ENCODE peak calls at places on chromosomes 11 and 22, in six cellular contexts. One of them, this sample, is unnamed.

GRCh38 chr22:20237480-20238440 is 30.4 kb downstream of the RTN4R start:
- DNase-seq in CD8-positive, alpha-beta memory T cell: peak; percentile 34
- DNase-seq in endothelial cell: no peak
- DNase-seq in DMS 273 treated with DMSO at 0.1 percent for 48 hours: no peak
- DNase-seq in AG09319: no peak
- DNase-seq in tibial nerve: no peak
- DNase-seq in this sample: no peak

GRCh38 chr11:119726585-119727522 is 2.1 kb downstream of the NECTIN1 start:
- DNase-seq in AG09319: no peak
- DNase-seq in tibial nerve: no peak
- DNase-seq in CD8-positive, alpha-beta memory T cell: no peak
- DNase-seq in DMS 273 treated with DMSO at 0.1 percent for 48 hours: no peak
- DNase-seq in endothelial cell: no peak
- DNase-seq in this sample: no peak

GRCh38 chr11:12963789-12964536 is 45.2 kb upstream of the RASSF10 start:
- DNase-seq in CD8-positive, alpha-beta memory T cell: peak; percentile 17
- DNase-seq in DMS 273 treated with DMSO at 0.1 percent for 48 hours: no peak
- DNase-seq in AG09319: no peak
- DNase-seq in tibial nerve: peak; percentile 32
- DNase-seq in endothelial cell: peak; percentile 87
- DNase-seq in this sample: no peak

GRCh38 chr11:43853766-43854165 is 26.9 kb upstream of the ALKBH3 start:
- DNase-seq in CD8-positive, alpha-beta memory T cell: no peak
- DNase-seq in DMS 273 treated with DMSO at 0.1 percent for 48 hours: no peak
- DNase-seq in endothelial cell: no peak
- DNase-seq in tibial nerve: no peak
- DNase-seq in AG09319: no peak
- DNase-seq in this sample: no peak

GRCh38 chr22:43090130-43090789 is 1.1 kb upstream of the TTLL1 start:
- DNase-seq in CD8-positive, alpha-beta memory T cell: no peak
- DNase-seq in AG09319: peak; percentile 57
- DNase-seq in tibial nerve: no peak
- DNase-seq in DMS 273 treated with DMSO at 0.1 percent for 48 hours: peak; percentile 71
- DNase-seq in endothelial cell: peak; percentile 18
- DNase-seq in this sample: peak; percentile 8

GRCh38 chr11:69542314-69543168 is 61.1 kb downstream of the LINC01488 start:
- DNase-seq in endothelial cell: no peak
- DNase-seq in tibial nerve: no peak
- DNase-seq in AG09319: no peak
- DNase-seq in CD8-positive, alpha-beta memory T cell: no peak
- DNase-seq in DMS 273 treated with DMSO at 0.1 percent for 48 hours: no peak
- DNase-seq in this sample: no peak

GRCh38 chr11:2442554-2442953 is 1.8 kb downstream of the TRPM5 start:
- DNase-seq in CD8-positive, alpha-beta memory T cell: no peak
- DNase-seq in AG09319: no peak
- DNase-seq in endothelial cell: no peak
- DNase-seq in tibial nerve: no peak
- DNase-seq in DMS 273 treated with DMSO at 0.1 percent for 48 hours: no peak
- DNase-seq in this sample: no peak

GRCh38 chr11:76838422-76839068 is 22.2 kb upstream of the ACER3 start:
- DNase-seq in tibial nerve: no peak
- DNase-seq in endothelial cell: peak; percentile 56
- DNase-seq in DMS 273 treated with DMSO at 0.1 percent for 48 hours: no peak
- DNase-seq in AG09319: no peak
- DNase-seq in CD8-positive, alpha-beta memory T cell: no peak
- DNase-seq in this sample: no peak

GRCh38 chr22:48366056-48366455 is 1461.6 kb downstream of the BRD1 start:
- DNase-seq in AG09319: no peak
- DNase-seq in tibial nerve: no peak
- DNase-seq in CD8-positive, alpha-beta memory T cell: no peak
- DNase-seq in DMS 273 treated with DMSO at 0.1 percent for 48 hours: no peak
- DNase-seq in endothelial cell: no peak
- DNase-seq in this sample: no peak

GRCh38 chr11:63997104-63997700 is 11.0 kb downstream of the OTUB1 start:
- DNase-seq in DMS 273 treated with DMSO at 0.1 percent for 48 hours: no peak
- DNase-seq in endothelial cell: no peak
- DNase-seq in CD8-positive, alpha-beta memory T cell: no peak
- DNase-seq in AG09319: no peak
- DNase-seq in tibial nerve: no peak
- DNase-seq in this sample: no peak

GRCh38 chr11:108891143-108891542 is 226.3 kb downstream of the DDX10 start:
- DNase-seq in tibial nerve: no peak
- DNase-seq in DMS 273 treated with DMSO at 0.1 percent for 48 hours: no peak
- DNase-seq in endothelial cell: no peak
- DNase-seq in AG09319: no peak
- DNase-seq in CD8-positive, alpha-beta memory T cell: no peak
- DNase-seq in this sample: no peak

GRCh38 chr11:85893378-85893777 is 38.2 kb downstream of the CCDC83 start:
- DNase-seq in tibial nerve: no peak
- DNase-seq in AG09319: no peak
- DNase-seq in CD8-positive, alpha-beta memory T cell: no peak
- DNase-seq in DMS 273 treated with DMSO at 0.1 percent for 48 hours: no peak
- DNase-seq in endothelial cell: no peak
- DNase-seq in this sample: no peak

GRCh38 chr11:10268746-10269487 is 25.1 kb downstream of the SBF2 start:
- DNase-seq in AG09319: no peak
- DNase-seq in CD8-positive, alpha-beta memory T cell: no peak
- DNase-seq in endothelial cell: no peak
- DNase-seq in DMS 273 treated with DMSO at 0.1 percent for 48 hours: no peak
- DNase-seq in tibial nerve: no peak
- DNase-seq in this sample: no peak

GRCh38 chr22:22578702-22579424 is 19.8 kb upstream of the PRAME start:
- DNase-seq in CD8-positive, alpha-beta memory T cell: no peak
- DNase-seq in tibial nerve: peak; percentile 52
- DNase-seq in DMS 273 treated with DMSO at 0.1 percent for 48 hours: no peak
- DNase-seq in endothelial cell: no peak
- DNase-seq in AG09319: no peak
- DNase-seq in this sample: no peak

GRCh38 chr11:74641289-74641688 is 48.9 kb downstream of the POLD3 start:
- DNase-seq in CD8-positive, alpha-beta memory T cell: no peak
- DNase-seq in DMS 273 treated with DMSO at 0.1 percent for 48 hours: no peak
- DNase-seq in tibial nerve: no peak
- DNase-seq in AG09319: no peak
- DNase-seq in endothelial cell: no peak
- DNase-seq in this sample: no peak

GRCh38 chr11:65780770-65781151 is at the start of gene AP5B1:
- DNase-seq in CD8-positive, alpha-beta memory T cell: peak; percentile 69
- DNase-seq in endothelial cell: peak; percentile 38
- DNase-seq in AG09319: no peak
- DNase-seq in tibial nerve: peak; percentile 34
- DNase-seq in DMS 273 treated with DMSO at 0.1 percent for 48 hours: no peak
- DNase-seq in this sample: peak; percentile 44

GRCh38 chr11:71447791-71448256 is 369 bp downstream of the DHCR7 start:
- DNase-seq in DMS 273 treated with DMSO at 0.1 percent for 48 hours: no peak
- DNase-seq in tibial nerve: no peak
- DNase-seq in endothelial cell: peak; percentile 58
- DNase-seq in CD8-positive, alpha-beta memory T cell: peak; percentile 40
- DNase-seq in AG09319: no peak
- DNase-seq in this sample: no peak

GRCh38 chr22:44594951-44595350 is 96.9 kb upstream of the RTL6 start:
- DNase-seq in endothelial cell: no peak
- DNase-seq in CD8-positive, alpha-beta memory T cell: no peak
- DNase-seq in tibial nerve: no peak
- DNase-seq in DMS 273 treated with DMSO at 0.1 percent for 48 hours: no peak
- DNase-seq in AG09319: no peak
- DNase-seq in this sample: no peak

GRCh38 chr22:37624876-37625275 is 14.6 kb upstream of the SH3BP1 start:
- DNase-seq in AG09319: no peak
- DNase-seq in DMS 273 treated with DMSO at 0.1 percent for 48 hours: no peak
- DNase-seq in CD8-positive, alpha-beta memory T cell: no peak
- DNase-seq in tibial nerve: no peak
- DNase-seq in endothelial cell: no peak
- DNase-seq in this sample: no peak

GRCh38 chr22:49751318-49751967 is 76.2 kb downstream of the BRD1 start:
- DNase-seq in DMS 273 treated with DMSO at 0.1 percent for 48 hours: no peak
- DNase-seq in AG09319: no peak
- DNase-seq in CD8-positive, alpha-beta memory T cell: no peak
- DNase-seq in endothelial cell: no peak
- DNase-seq in tibial nerve: no peak
- DNase-seq in this sample: no peak

GRCh38 chr11:119263352-119263940 is 53.5 kb downstream of the MCAM start:
- DNase-seq in endothelial cell: no peak
- DNase-seq in CD8-positive, alpha-beta memory T cell: no peak
- DNase-seq in DMS 273 treated with DMSO at 0.1 percent for 48 hours: no peak
- DNase-seq in AG09319: no peak
- DNase-seq in tibial nerve: no peak
- DNase-seq in this sample: no peak